ENCODE peak calls at places on chromosomes 12 and 14, in six cellular contexts. V, R, E, H, F and T are unnamed samples.

GRCh38 chr14:21711360-21711961 is 37.8 kb upstream of the OR4E1 start:
- DNase-seq in R (peak; percentile 56), E (no peak), V (peak; percentile 39), H (no peak), F (no peak), T (peak; percentile 54)

GRCh38 chr14:30673071-30673470 is 51.0 kb downstream of the SCFD1 start:
- DNase-seq in E (no peak), V (no peak), H (no peak), F (no peak), R (no peak), T (no peak)

GRCh38 chr12:92123780-92124707 is 21.6 kb downstream of the BTG1 start:
- DNase-seq in V (no peak), E (no peak), F (no peak), H (no peak), R (no peak), T (no peak)

GRCh38 chr14:35402323-35403084 is 2.0 kb downstream of the NFKBIA start:
- DNase-seq in F (peak; percentile 31), V (no peak), R (peak; percentile 57), H (no peak), E (peak; percentile 30), T (no peak)

GRCh38 chr12:128091101-128091795 is 175.7 kb upstream of the TMEM132C start:
- DNase-seq in E (no peak), V (no peak), R (no peak), H (no peak), F (no peak), T (no peak)

GRCh38 chr12:44972746-44973421 is 78.0 kb downstream of the DBX2 start:
- DNase-seq in F (no peak), V (peak; percentile 10), R (no peak), H (no peak), E (no peak), T (peak; percentile 61)

GRCh38 chr14:37599527-37600368 is 4.3 kb downstream of the TTC6 start:
- DNase-seq in E (no peak), R (no peak), F (no peak), H (no peak), V (peak; percentile 12), T (no peak)

GRCh38 chr14:104682107-104682593 is 7.3 kb upstream of the INF2 start:
- DNase-seq in E (no peak), F (no peak), V (peak; percentile 82), H (no peak), R (no peak), T (no peak)

GRCh38 chr12:93577222-93577621 is 4.7 kb downstream of the SOCS2 start:
- DNase-seq in E (no peak), H (no peak), V (no peak), F (no peak), R (no peak), T (no peak)

GRCh38 chr14:37595809-37596595 is 573 bp downstream of the TTC6 start:
- DNase-seq in R (no peak), V (peak; percentile 3), F (no peak), H (peak; percentile 40), E (no peak), T (no peak)

GRCh38 chr12:57214398-57214781 is 2.2 kb upstream of the NXPH4 start:
- DNase-seq in R (no peak), H (peak; percentile 65), E (peak; percentile 55), F (peak; percentile 61), V (peak; percentile 48), T (peak; percentile 80)

GRCh38 chr12:113174461-113175384 is 10.6 kb downstream of the DDX54 start:
- DNase-seq in E (peak; percentile 65), H (peak; percentile 77), F (peak; percentile 62), V (peak; percentile 51), R (peak; percentile 80), T (peak; percentile 73)

GRCh38 chr14:34851395-34851794 is 23.8 kb downstream of the BAZ1A start:
- DNase-seq in F (no peak), E (no peak), R (no peak), V (peak; percentile 18), H (no peak), T (no peak)

GRCh38 chr14:57845802-57846531 is 19.9 kb downstream of the SLC35F4 start:
- DNase-seq in V (peak; percentile 55), F (no peak), E (no peak), R (no peak), H (no peak), T (no peak)

GRCh38 chr14:76550534-76550933 is 174.6 kb downstream of the ESRRB start:
- DNase-seq in F (no peak), H (no peak), R (no peak), V (peak; percentile 24), E (no peak), T (no peak)

GRCh38 chr12:2494490-2495192 is 300.1 kb upstream of the FKBP4 start:
- DNase-seq in F (peak; percentile 62), R (no peak), V (no peak), E (no peak), H (no peak), T (no peak)

GRCh38 chr14:89443002-89443660 is 26.1 kb upstream of the FOXN3 start:
- DNase-seq in R (no peak), F (no peak), V (no peak), E (no peak), H (no peak), T (no peak)

GRCh38 chr12:1660304-1661187 is 30.3 kb upstream of the ADIPOR2 start:
- DNase-seq in R (no peak), H (peak; percentile 63), E (peak; percentile 28), V (no peak), F (peak; percentile 65), T (no peak)

GRCh38 chr14:67426983-67427601 is 15.1 kb upstream of the PLEK2 start:
- DNase-seq in F (peak; percentile 54), E (peak; percentile 69), H (peak; percentile 64), V (peak; percentile 75), R (peak; percentile 75), T (peak; percentile 91)

GRCh38 chr14:103772078-103772712 is 56.6 kb downstream of the ZFYVE21 start:
- DNase-seq in H (no peak), R (no peak), F (no peak), V (no peak), E (no peak), T (no peak)

GRCh38 chr12:21296751-21297406 is 37.8 kb downstream of the SLCO1A2 start:
- DNase-seq in H (no peak), V (peak; percentile 13), R (peak; percentile 17), E (no peak), F (no peak), T (peak; percentile 33)

GRCh38 chr14:34875031-34875922 is at the start of gene BAZ1A:
- DNase-seq in H (peak; percentile 16), V (peak; percentile 92), E (no peak), R (peak; percentile 68), F (peak; percentile 67), T (peak; percentile 91)

GRCh38 chr12:56358836-56359532 is 923 bp downstream of the STAT2 start:
- DNase-seq in V (peak; percentile 81), R (no peak), F (no peak), E (no peak), H (no peak), T (peak; percentile 80)

GRCh38 chr12:13255792-13256704 is 59.5 kb downstream of the EMP1 start:
- DNase-seq in V (peak; percentile 84), F (peak; percentile 92), H (peak; percentile 65), E (peak; percentile 58), R (peak; percentile 57), T (peak; percentile 95)